ENCODE peak calls at places on chromosomes 2 and 18, in four cellular contexts. Q is SW480; Y is stimulated activated CD4-positive, alpha-beta T cell treated with anti-CD3 and anti-CD28 coated beads, Interleukin-15, amount 100 ng/mL, for 24 hours; X is GM23338. E is an unnamed sample.
A peak's percentile ranks its signal among the peaks of the same experiment; 100 is the strongest.

GRCh38 chr18:10234912-10235439 is 219.5 kb upstream of the APCDD1 start:
- DNase-seq in Y (no peak), Q (no peak), X (no peak), E (no peak)

GRCh38 chr2:439077-439476 is 151.2 kb upstream of the ALKAL2 start:
- DNase-seq in Q (no peak), X (no peak), Y (no peak), E (no peak)

GRCh38 chr18:55096261-55097026 is 137.2 kb upstream of the CCDC68 start:
- DNase-seq in Q (peak; percentile 65), X (peak; percentile 69), Y (no peak), E (peak; percentile 10)

GRCh38 chr2:30149513-30149912 is 2.7 kb downstream of the YPEL5 start:
- DNase-seq in Q (peak; percentile 24), X (peak; percentile 80), Y (peak; percentile 64), E (no peak)

GRCh38 chr18:6509417-6510198 is 94.9 kb upstream of the L3MBTL4 start:
- DNase-seq in Y (no peak), Q (no peak), X (peak; percentile 6), E (no peak)

GRCh38 chr2:95274291-95275150 is at the start of gene PROM2:
- DNase-seq in Y (no peak), X (peak; percentile 89), Q (no peak), E (peak; percentile 87)

GRCh38 chr18:44079602-44080001 is 601.1 kb upstream of the SETBP1 start:
- DNase-seq in Q (peak; percentile 2), Y (no peak), X (no peak), E (no peak)

GRCh38 chr2:144834363-144834762 is 314.4 kb upstream of the ZEB2 start:
- DNase-seq in Q (no peak), X (no peak), Y (no peak), E (no peak)

GRCh38 chr2:88126772-88127637 is 857 bp downstream of the FABP1 start:
- DNase-seq in X (no peak), Y (no peak), Q (no peak), E (peak; percentile 46)

GRCh38 chr2:187002242-187002641 is 153.3 kb upstream of the ZSWIM2 start:
- DNase-seq in Q (no peak), Y (no peak), X (no peak), E (no peak)

GRCh38 chr2:217995741-217996141 is 7.1 kb downstream of the TNS1 start:
- DNase-seq in X (no peak), Q (no peak), Y (no peak), E (no peak)

GRCh38 chr2:133421516-133422324 is 146.5 kb downstream of the NCKAP5 start:
- DNase-seq in X (peak; percentile 12), Y (no peak), Q (peak; percentile 87), E (peak; percentile 43)

E was measured in left colon.